ENCODE peak calls at places on chromosomes 1 and 21, in six cellular contexts. P is RWPE1, A is right lobe of liver, O is heart left ventricle, X is caudate nucleus, V is K562. F is an unnamed sample.

GRCh38 chr1:24288479-24288878 is 30.7 kb upstream of the GRHL3 start:
- DNase-seq in P (no peak), A (no peak), O (no peak), X (no peak), V (no peak), F (no peak)

GRCh38 chr1:159067699-159068621 is 8.6 kb downstream of the AIM2 start:
- DNase-seq in P (no peak), A (no peak), O (no peak), X (no peak), V (peak; percentile 5), F (no peak)

GRCh38 chr1:87046951-87047350 is 132.5 kb downstream of the HS2ST1 start:
- DNase-seq in P (no peak), A (no peak), O (no peak), X (no peak), V (no peak), F (no peak)

GRCh38 chr21:15560383-15561056 is 169.3 kb upstream of the USP25 start:
- DNase-seq in P (no peak), A (no peak), O (no peak), X (no peak), V (no peak), F (no peak)

GRCh38 chr1:186680031-186681012 is at the start of gene PTGS2:
- DNase-seq in P (peak; percentile 90), A (peak; percentile 64), O (peak; percentile 78), X (peak; percentile 10), V (peak; percentile 8), F (peak; percentile 92)

GRCh38 chr1:111481387-111482221 is 7.8 kb downstream of the C1orf162 start:
- DNase-seq in P (peak; percentile 69), A (peak; percentile 79), O (peak; percentile 83), X (peak; percentile 68), V (peak; percentile 82), F (no peak)

GRCh38 chr1:39692152-39693064 is 1.2 kb upstream of the HPCAL4 start:
- DNase-seq in P (no peak), A (no peak), O (no peak), X (no peak), V (no peak), F (no peak)

GRCh38 chr1:222420621-222421020 is 127.3 kb downstream of the HHIPL2 start:
- DNase-seq in P (no peak), A (no peak), O (no peak), X (no peak), V (no peak), F (no peak)

GRCh38 chr1:156502396-156502748 is 1.8 kb upstream of the MEF2D start:
- DNase-seq in P (no peak), A (no peak), O (no peak), X (no peak), V (peak; percentile 42), F (no peak)

GRCh38 chr1:18530567-18531502 is 50.1 kb downstream of the KLHDC7A start:
- DNase-seq in P (no peak), A (no peak), O (no peak), X (no peak), V (peak; percentile 81), F (no peak)

GRCh38 chr1:201941420-201942128 is 4.8 kb downstream of the LMOD1 start:
- DNase-seq in P (no peak), A (no peak), O (no peak), X (no peak), V (peak; percentile 96), F (no peak)

GRCh38 chr1:165501351-165501974 is 42.3 kb upstream of the LRRC52 start:
- DNase-seq in P (no peak), A (no peak), O (no peak), X (no peak), V (no peak), F (no peak)

GRCh38 chr1:180255538-180256352 is 25.7 kb downstream of the LHX4 start:
- DNase-seq in P (no peak), A (no peak), O (no peak), X (no peak), V (peak; percentile 24), F (no peak)

GRCh38 chr1:165434264-165434663 is 10.7 kb downstream of the RXRG start:
- DNase-seq in P (no peak), A (no peak), O (no peak), X (no peak), V (no peak), F (no peak)

DNA sequence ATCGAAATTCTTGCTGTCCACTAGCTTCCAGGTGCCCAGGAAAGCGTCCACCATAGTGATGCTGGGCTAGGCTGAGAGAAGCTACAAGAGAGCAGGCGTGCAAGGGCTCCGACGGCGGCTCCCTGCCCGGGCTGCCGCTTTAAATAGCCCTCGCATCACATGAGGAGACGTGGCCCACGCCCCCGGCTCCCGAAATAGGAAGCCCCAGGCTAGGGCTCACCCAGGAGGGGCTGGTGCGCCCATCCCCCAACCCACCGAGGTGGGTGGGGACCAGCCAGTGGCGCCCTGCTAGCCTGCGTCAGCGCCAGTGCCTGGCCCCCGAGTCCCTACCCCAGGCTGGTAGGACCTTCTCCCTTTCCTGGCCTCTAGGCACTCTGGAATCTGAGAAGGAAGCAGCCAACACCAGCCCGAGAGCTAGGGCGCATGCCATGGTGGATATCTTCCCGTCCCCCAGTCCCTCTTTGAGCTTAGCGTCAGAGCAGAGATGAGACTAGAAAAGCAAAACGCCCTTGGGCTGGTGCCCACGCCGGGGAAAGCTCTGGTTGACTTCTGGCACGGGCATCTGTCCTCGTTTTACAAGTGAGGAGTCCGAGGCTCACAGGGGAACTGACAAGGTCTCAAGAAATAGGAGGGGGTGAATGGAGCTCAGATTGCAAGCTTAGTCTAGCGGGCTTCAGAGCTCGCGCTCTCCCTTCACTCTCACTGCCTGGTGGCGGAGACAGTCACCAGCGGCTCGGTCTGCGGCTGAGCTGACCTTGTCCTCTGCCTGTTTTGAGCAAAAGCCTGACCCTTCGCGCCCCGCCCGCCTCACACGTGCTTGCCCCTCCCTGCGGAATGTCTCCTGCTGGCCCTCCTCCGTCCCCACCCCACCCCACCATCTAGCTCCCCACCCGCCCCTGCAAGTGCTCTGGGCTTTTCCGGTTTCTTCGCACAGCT is at the start of gene FABP3:
- DNase-seq in P (peak; percentile 45), A (peak; percentile 70), O (peak; percentile 94), X (peak; percentile 72), V (peak; percentile 86), F (no peak)
- H3K27ac ChIP-seq in P (peak within 1 kb of the TSS; percentile 89), A (peak within 1 kb of the TSS; percentile 40), O (peak within 1 kb of the TSS; percentile 95), X (peak within 1 kb of the TSS; percentile 90), V (no peak within 1 kb of the TSS), F (peak within 1 kb of the TSS; percentile 17)

GRCh38 chr1:206836111-206836510 is 29.3 kb upstream of the IL20 start:
- DNase-seq in P (no peak), A (no peak), O (no peak), X (no peak), V (no peak), F (no peak)
- H3K27ac ChIP-seq in P (no peak overlapping the region), A (no peak overlapping the region), O (no peak overlapping the region), X (no peak overlapping the region), V (no peak overlapping the region), F (no peak overlapping the region)

GRCh38 chr1:59833022-59833421 is 18.3 kb downstream of the HOOK1 start:
- DNase-seq in P (no peak), A (no peak), O (no peak), X (no peak), V (no peak), F (no peak)
- H3K27ac ChIP-seq in P (no peak overlapping the region), A (no peak overlapping the region), O (no peak overlapping the region), X (no peak overlapping the region), V (no peak overlapping the region), F (peak overlapping the region; percentile 36)

GRCh38 chr1:91582431-91582921 is 81.8 kb downstream of the CDC7 start:
- DNase-seq in P (peak; percentile 66), A (no peak), O (no peak), X (no peak), V (no peak), F (peak; percentile 80)
- H3K27ac ChIP-seq in P (no peak overlapping the region), A (no peak overlapping the region), O (peak overlapping the region; percentile 80), X (no peak overlapping the region), V (no peak overlapping the region), F (peak overlapping the region; percentile 66)

GRCh38 chr21:41168391-41169257 is 664 bp downstream of the BACE2 start:
- DNase-seq in P (peak; percentile 42), A (no peak), O (peak; percentile 59), X (peak; percentile 21), V (no peak), F (no peak)
- H3K27ac ChIP-seq in P (peak overlapping the region; percentile 78), A (peak overlapping the region; percentile 44), O (peak overlapping the region; percentile 97), X (no peak overlapping the region), V (no peak overlapping the region), F (peak overlapping the region; percentile 85)

GRCh38 chr1:229888157-229888556 is 178.9 kb upstream of the GALNT2 start:
- DNase-seq in P (no peak), A (no peak), O (no peak), X (no peak), V (no peak), F (no peak)

GRCh38 chr1:229887043-229887822 is 179.8 kb upstream of the GALNT2 start:
- DNase-seq in P (peak; percentile 86), A (peak; percentile 84), O (peak; percentile 63), X (no peak), V (no peak), F (peak; percentile 93)

GRCh38 chr1:229884765-229885164 is 182.3 kb upstream of the GALNT2 start:
- DNase-seq in P (no peak), A (no peak), O (no peak), X (no peak), V (no peak), F (no peak)

GRCh38 chr1:229885568-229886495 is 181.2 kb upstream of the GALNT2 start:
- DNase-seq in P (no peak), A (no peak), O (no peak), X (no peak), V (no peak), F (no peak)

GRCh38 chr1:229886636-229887035 is 180.4 kb upstream of the GALNT2 start:
- DNase-seq in P (no peak), A (no peak), O (no peak), X (no peak), V (no peak), F (no peak)
- H3K27ac ChIP-seq in P (no peak overlapping the region), A (no peak overlapping the region), O (peak overlapping the region; percentile 72), X (no peak overlapping the region), V (no peak overlapping the region), F (no peak overlapping the region)

DNA sequence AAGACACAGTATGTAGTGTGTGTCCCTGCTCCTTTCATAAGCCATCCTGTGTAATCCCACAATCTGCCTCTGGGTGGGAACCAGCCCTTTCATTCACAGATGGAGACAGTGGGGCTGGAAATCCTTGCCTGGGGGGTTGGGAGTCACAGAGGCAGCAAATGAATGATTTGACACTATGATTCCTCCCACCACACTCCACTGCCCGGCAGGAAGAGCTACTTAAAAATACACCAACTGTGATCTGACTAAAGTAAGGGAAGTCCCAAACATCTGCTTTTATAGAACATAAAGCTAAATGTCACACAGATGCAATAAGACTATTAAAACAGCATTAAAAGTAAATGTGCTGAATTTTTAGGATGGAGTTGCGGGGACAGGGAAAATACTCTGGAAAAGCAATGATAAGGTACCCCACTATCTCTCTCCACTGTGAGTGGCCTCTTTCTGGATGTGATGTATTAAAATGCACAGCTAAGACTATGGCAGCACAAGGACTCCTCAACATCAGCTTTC is 4.3 kb downstream of the PARP1 start:
- DNase-seq in P (peak; percentile 48), A (no peak), O (no peak), X (no peak), V (peak; percentile 58), F (no peak)
- H3K27ac ChIP-seq in P (no peak overlapping the region), A (no peak overlapping the region), O (no peak overlapping the region), X (peak overlapping the region; percentile 25), V (no peak overlapping the region), F (no peak overlapping the region)